ENCODE peak calls at places on chromosomes 3 and 15, in six cellular contexts. Q, S, A, D, G and F are unnamed samples.

GRCh38 chr15:57890351-57890750 is 175.2 kb downstream of the ALDH1A2 start:
- DNase-seq in Q (no peak), D (no peak), G (no peak), S (no peak), A (no peak), F (no peak)

GRCh38 chr15:94412979-94413741 is 181.8 kb downstream of the MCTP2 start:
- DNase-seq in S (no peak), A (no peak), D (no peak), G (no peak), Q (peak; percentile 48), F (no peak)

GRCh38 chr15:37203050-37203449 is 102.7 kb upstream of the MEIS2 start:
- DNase-seq in S (no peak), Q (no peak), G (no peak), D (no peak), A (no peak), F (no peak)

GRCh38 chr3:78633626-78634025 is 1134.2 kb downstream of the ROBO1 start:
- DNase-seq in D (no peak), G (no peak), A (no peak), Q (no peak), S (no peak), F (no peak)

GRCh38 chr3:150150633-150151032 is 179.9 kb upstream of the PFN2 start:
- DNase-seq in D (no peak), Q (no peak), A (no peak), S (no peak), G (no peak), F (no peak)

GRCh38 chr3:63945558-63946096 is 33.4 kb upstream of the SCAANT1 start:
- DNase-seq in A (no peak), D (no peak), Q (no peak), G (no peak), S (no peak), F (no peak)

GRCh38 chr15:82133251-82133650 is 87.4 kb upstream of the MEX3B start:
- DNase-seq in Q (no peak), A (no peak), G (no peak), S (no peak), D (no peak), F (no peak)

GRCh38 chr15:76340802-76341365 is 4.3 kb downstream of the ISL2 start:
- DNase-seq in S (peak; percentile 53), D (no peak), G (no peak), Q (peak; percentile 35), A (no peak), F (no peak)

GRCh38 chr3:57126244-57126643 is 38.9 kb downstream of the IL17RD start:
- DNase-seq in D (no peak), Q (no peak), A (no peak), G (no peak), S (no peak), F (no peak)

GRCh38 chr15:78072080-78072892 is 5.2 kb downstream of the TBC1D2B start:
- DNase-seq in S (no peak), Q (peak; percentile 78), G (peak; percentile 64), D (no peak), A (no peak), F (no peak)

GRCh38 chr3:122635789-122636188 is 44.9 kb upstream of the PARP14 start:
- DNase-seq in Q (no peak), D (no peak), G (no peak), S (no peak), A (no peak), F (no peak)

GRCh38 chr3:72515915-72516314 is 332.3 kb downstream of the SHQ1 start:
- DNase-seq in S (no peak), A (no peak), Q (no peak), G (no peak), D (no peak), F (no peak)

GRCh38 chr3:103393395-103394186 is 958.8 kb downstream of the ZPLD1 start:
- DNase-seq in G (no peak), Q (no peak), A (no peak), D (peak; percentile 18), S (no peak), F (no peak)

GRCh38 chr3:134462236-134463059 is 23.3 kb downstream of the ANAPC13 start:
- DNase-seq in A (no peak), D (peak; percentile 61), S (no peak), G (no peak), Q (no peak), F (no peak)

GRCh38 chr3:84601303-84601702 is 357.5 kb upstream of the CADM2 start:
- DNase-seq in A (no peak), S (no peak), Q (no peak), G (no peak), D (no peak), F (no peak)

GRCh38 chr3:161345023-161345422 is 26.3 kb downstream of the SPTSSB start:
- DNase-seq in Q (no peak), A (no peak), D (no peak), G (no peak), S (no peak), F (no peak)

GRCh38 chr15:26129852-26130251 is 266.7 kb upstream of the ATP10A start:
- DNase-seq in A (no peak), G (no peak), S (no peak), Q (no peak), D (no peak), F (no peak)

GRCh38 chr3:49183873-49184272 is 12.5 kb downstream of the KLHDC8B start:
- DNase-seq in D (no peak), A (no peak), G (no peak), S (no peak), Q (no peak), F (no peak)

GRCh38 chr3:71056327-71056726 is 527.2 kb downstream of the FOXP1 start:
- DNase-seq in Q (no peak), A (no peak), S (no peak), D (no peak), G (no peak), F (no peak)

GRCh38 chr3:184712248-184712559 is 340 bp upstream of the MAGEF1 start:
- DNase-seq in S (no peak), G (no peak), Q (no peak), A (no peak), D (no peak), F (no peak)

GRCh38 chr3:61564405-61565059 is 3.2 kb downstream of the PTPRG start:
- DNase-seq in D (peak; percentile 27), A (peak; percentile 88), Q (peak; percentile 90), G (peak; percentile 85), S (peak; percentile 82), F (peak; percentile 88)
- H3K4me3 ChIP-seq in D (peak overlapping the region; percentile 86), A (peak overlapping the region; percentile 97), Q (peak overlapping the region; percentile 72), G (peak overlapping the region; percentile 80), S (peak overlapping the region; percentile 84), F (peak overlapping the region; percentile 85)

GRCh38 chr3:156818890-156819289 is 7.3 kb upstream of the LEKR1 start:
- DNase-seq in G (no peak), S (no peak), D (no peak), A (no peak), Q (peak; percentile 34), F (no peak)
- H3K4me3 ChIP-seq in G (no peak overlapping the region), S (no peak overlapping the region), D (no peak overlapping the region), A (no peak overlapping the region), Q (no peak overlapping the region), F (no peak overlapping the region)

GRCh38 chr15:71627604-71628003 is 182.8 kb upstream of the NR2E3 start:
- DNase-seq in Q (no peak), A (no peak), G (no peak), D (no peak), S (no peak), F (no peak)

GRCh38 chr15:71632571-71633195 is 177.7 kb upstream of the NR2E3 start:
- DNase-seq in A (no peak), Q (no peak), G (no peak), D (no peak), S (no peak), F (no peak)

GRCh38 chr15:71629147-71629760 is 181.1 kb upstream of the NR2E3 start:
- DNase-seq in S (no peak), A (no peak), Q (no peak), G (no peak), D (no peak), F (no peak)

GRCh38 chr15:71627188-71627587 is 183.2 kb upstream of the NR2E3 start:
- DNase-seq in D (no peak), S (no peak), Q (no peak), G (no peak), A (no peak), F (no peak)

DNA sequence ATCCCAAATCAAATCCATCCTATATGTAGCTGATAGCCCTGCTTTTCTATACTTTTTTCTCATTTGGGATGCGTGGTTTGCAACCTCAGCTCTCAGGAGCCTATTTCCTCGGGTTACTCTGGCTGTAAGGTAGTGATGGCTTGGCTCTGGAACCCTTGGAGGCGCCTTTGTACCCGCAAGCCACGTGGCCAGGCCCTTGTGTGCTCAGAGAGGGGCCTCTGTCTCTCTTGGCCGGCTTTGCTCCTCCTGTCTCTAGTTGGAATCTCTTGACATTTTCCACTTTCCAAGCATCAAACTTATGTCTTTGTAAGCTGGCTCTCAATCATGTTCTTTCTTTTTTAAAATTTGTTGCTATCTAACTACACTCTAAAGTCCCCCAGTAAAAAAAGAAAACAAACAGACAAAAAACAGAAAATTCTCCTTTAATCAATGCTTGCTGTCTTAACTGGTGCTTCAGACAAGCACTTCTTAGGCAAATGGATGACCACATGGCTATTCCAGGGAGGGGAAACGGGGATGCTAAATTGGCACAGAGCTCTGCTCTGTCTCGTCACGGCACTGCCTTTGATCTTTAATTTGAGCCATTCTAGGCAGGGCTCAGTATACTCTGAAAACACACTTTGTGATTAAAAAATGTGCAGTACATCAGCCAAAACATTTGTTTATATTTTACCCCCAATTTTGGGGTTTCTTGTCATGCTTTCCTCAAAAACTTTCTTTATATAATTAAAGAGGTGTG is 180.4 kb upstream of the NR2E3 start:
- DNase-seq in G (no peak), Q (no peak), S (no peak), D (no peak), A (no peak), F (no peak)
- H3K4me3 ChIP-seq in G (no peak overlapping the region), Q (no peak overlapping the region), S (no peak overlapping the region), D (no peak overlapping the region), A (no peak overlapping the region), F (no peak overlapping the region)

GRCh38 chr3:101703169-101703568 is 16.7 kb upstream of the RPL24 start:
- DNase-seq in G (no peak), D (no peak), Q (no peak), A (no peak), S (no peak), F (no peak)

GRCh38 chr3:101702726-101703125 is 16.2 kb upstream of the RPL24 start:
- DNase-seq in D (no peak), A (no peak), G (no peak), Q (no peak), S (no peak), F (no peak)

DNA sequence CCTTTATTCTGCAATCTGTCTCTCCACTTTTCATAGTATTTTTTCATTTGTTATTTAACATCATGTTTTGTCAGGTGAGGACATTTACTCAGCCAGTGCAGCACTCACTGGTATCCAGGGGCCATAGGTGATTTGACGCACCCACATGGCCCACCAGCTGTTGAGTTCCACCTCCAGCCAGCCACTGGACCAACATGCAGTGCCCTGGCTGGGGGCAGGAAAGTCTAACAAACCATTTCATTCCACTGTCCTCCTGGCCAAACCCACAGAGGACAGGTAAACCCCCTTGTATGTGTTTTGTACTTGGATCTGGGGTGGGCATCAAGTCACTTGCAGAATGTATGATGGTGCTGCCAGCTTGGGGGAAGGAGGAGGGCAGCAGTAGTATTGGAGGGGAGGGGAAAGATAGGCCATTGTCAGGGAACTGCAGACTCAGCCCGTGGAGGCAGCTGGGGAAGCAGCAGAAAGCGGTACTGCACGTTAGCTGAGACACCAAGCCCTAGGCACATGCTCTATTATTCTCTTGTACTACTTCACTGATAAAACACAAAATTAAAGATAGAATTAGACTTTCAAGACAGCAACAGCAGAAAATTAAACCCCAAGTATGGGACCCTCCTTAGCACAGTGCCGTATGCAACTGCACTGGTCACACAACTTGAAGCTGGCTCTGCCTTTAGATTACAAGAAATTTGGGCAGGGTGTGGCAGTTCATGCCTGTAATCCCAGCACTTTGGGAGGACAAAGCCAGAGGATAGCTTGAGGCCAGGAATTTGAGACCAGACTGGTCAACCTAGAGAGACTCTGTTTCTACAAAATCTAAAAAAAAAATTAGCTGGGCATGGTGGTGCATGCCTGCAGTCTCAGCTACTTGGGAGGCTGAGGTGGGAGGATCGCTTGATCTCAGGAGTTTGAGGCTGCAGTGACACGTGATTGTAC is 15.4 kb upstream of the RPL24 start:
- DNase-seq in D (no peak), G (no peak), A (no peak), Q (no peak), S (no peak), F (no peak)
- H3K4me3 ChIP-seq in D (no peak overlapping the region), G (no peak overlapping the region), A (no peak overlapping the region), Q (no peak overlapping the region), S (no peak overlapping the region), F (no peak overlapping the region)